ENCODE peak calls at places on chromosomes 11 and 22, in ten cellular contexts. W is CD8-positive, alpha-beta T cell; U is left ventricle myocardium inferior; C is AG04450; G is CD4-positive, alpha-beta memory T cell; I is colonic mucosa; F is heart left ventricle; V is A549; M is tibial artery; R is right atrium auricular region. H is an unnamed sample.
A peak's percentile ranks its signal among the peaks of the same experiment; 100 is the strongest.

GRCh38 chr11:13896990-13897353 is 65.6 kb upstream of the SPON1 start:
- DNase-seq in F (no peak), G (no peak), I (no peak), R (no peak), C (no peak), V (no peak), M (no peak), W (no peak), U (no peak), H (no peak)

GRCh38 chr11:21514298-21514697 is 678.6 kb upstream of the ANO5 start:
- DNase-seq in R (no peak), I (no peak), W (no peak), G (no peak), M (no peak), C (no peak), F (no peak), U (no peak), V (no peak), H (no peak)

GRCh38 chr11:68051191-68052136 is 12.6 kb downstream of the TCIRG1 start:
- DNase-seq in V (peak; percentile 3), W (no peak), G (no peak), C (no peak), R (no peak), F (peak; percentile 61), U (no peak), I (no peak), M (no peak), H (peak; percentile 63)

GRCh38 chr11:68659158-68659921 is 25.0 kb upstream of the GAL start:
- DNase-seq in W (no peak), C (peak; percentile 90), U (peak; percentile 66), I (no peak), R (peak; percentile 76), G (no peak), F (peak; percentile 80), V (peak; percentile 55), M (peak; percentile 77), H (peak; percentile 70)

GRCh38 chr11:9015677-9016076 is 11.9 kb upstream of the NRIP3 start:
- DNase-seq in G (peak; percentile 55), R (peak; percentile 76), V (peak; percentile 86), F (no peak), W (peak; percentile 55), C (peak; percentile 53), M (peak; percentile 46), I (peak; percentile 63), U (peak; percentile 29), H (peak; percentile 61)

GRCh38 chr22:20904008-20904979 is 12.9 kb upstream of the CRKL start:
- DNase-seq in U (no peak), C (peak; percentile 91), I (no peak), R (peak; percentile 62), F (no peak), W (no peak), G (no peak), V (peak; percentile 48), M (peak; percentile 62), H (no peak)

GRCh38 chr11:94028436-94028835 is 7.3 kb downstream of the HEPHL1 start:
- DNase-seq in F (no peak), I (no peak), V (no peak), C (peak; percentile 70), M (no peak), W (no peak), U (no peak), R (no peak), G (no peak), H (no peak)

GRCh38 chr11:119338318-119338890 is 2.3 kb downstream of the C1QTNF5 start:
- DNase-seq in U (peak; percentile 65), V (peak; percentile 82), C (no peak), R (no peak), I (peak; percentile 82), M (peak; percentile 66), W (peak; percentile 71), F (peak; percentile 78), G (peak; percentile 57), H (no peak)

GRCh38 chr11:122714484-122714883 is 59.0 kb downstream of the UBASH3B start:
- DNase-seq in R (no peak), M (peak; percentile 27), U (no peak), C (no peak), W (no peak), V (no peak), G (no peak), I (no peak), F (no peak), H (no peak)

GRCh38 chr11:121810291-121810690 is 305.7 kb downstream of the BLID start:
- DNase-seq in I (no peak), G (no peak), W (no peak), V (no peak), F (no peak), C (peak; percentile 34), R (no peak), M (no peak), U (no peak), H (no peak)

GRCh38 chr11:19244621-19245020 is 3.9 kb upstream of the E2F8 start:
- DNase-seq in C (no peak), M (no peak), I (no peak), W (no peak), R (no peak), U (no peak), F (no peak), G (no peak), V (no peak), H (no peak)

GRCh38 chr11:5712507-5712906 is 22.9 kb downstream of the TRIM22 start:
- DNase-seq in V (peak; percentile 18), W (no peak), G (peak; percentile 5), U (no peak), R (no peak), I (no peak), M (no peak), F (no peak), C (no peak), H (no peak)

GRCh38 chr11:77418981-77419592 is 54.8 kb downstream of the PAK1 start:
- DNase-seq in R (no peak), C (no peak), U (no peak), W (no peak), V (no peak), G (no peak), I (no peak), M (no peak), F (no peak), H (no peak)

GRCh38 chr11:14638561-14638960 is 5.0 kb upstream of the PDE3B start:
- DNase-seq in F (no peak), G (no peak), U (no peak), V (no peak), C (no peak), R (no peak), W (no peak), I (no peak), M (no peak), H (no peak)

GRCh38 chr11:95653099-95653498 is 136.5 kb downstream of the FAM76B start:
- DNase-seq in V (no peak), C (no peak), F (no peak), I (no peak), W (no peak), U (no peak), M (no peak), R (no peak), G (no peak), H (no peak)

GRCh38 chr11:95659088-95659487 is 130.5 kb downstream of the FAM76B start:
- DNase-seq in W (no peak), F (no peak), V (no peak), R (no peak), G (no peak), I (no peak), C (peak; percentile 18), M (no peak), U (no peak), H (no peak)

GRCh38 chr11:95660038-95660437 is 129.5 kb downstream of the FAM76B start:
- DNase-seq in C (no peak), U (no peak), F (no peak), G (no peak), I (no peak), R (no peak), M (no peak), W (no peak), V (no peak), H (no peak)

GRCh38 chr11:95652002-95652472 is 137.5 kb downstream of the FAM76B start:
- DNase-seq in C (no peak), W (no peak), M (no peak), V (no peak), I (no peak), R (no peak), U (no peak), F (no peak), G (no peak), H (no peak)

DNA sequence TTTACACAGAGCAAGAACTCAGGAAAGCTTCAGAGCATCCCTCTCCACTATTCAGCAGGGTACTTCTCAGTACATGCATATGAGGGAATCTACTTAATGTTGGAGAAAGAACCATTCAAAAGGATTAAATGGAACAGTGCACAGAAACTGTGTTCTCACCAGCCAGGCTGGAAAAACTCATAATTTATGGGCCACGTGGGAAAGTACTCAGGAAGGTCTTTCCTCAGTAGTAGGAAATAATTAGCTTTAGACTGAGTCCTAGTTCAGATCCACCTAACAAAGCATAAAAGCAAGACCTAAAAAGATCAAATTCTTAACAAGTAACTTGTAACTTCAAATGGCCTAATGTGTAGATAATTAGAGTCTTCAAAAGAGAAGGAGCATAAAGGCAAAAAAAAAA is 134.0 kb downstream of the FAM76B start:
- DNase-seq in C (no peak), F (no peak), U (no peak), I (no peak), G (no peak), M (no peak), W (no peak), V (no peak), R (no peak), H (no peak)
- H3K9me3 ChIP-seq in C (no peaks in the 10 kb centered on the region), F (no peaks in the 10 kb centered on the region), U (no peaks in the 10 kb centered on the region), I (no peaks in the 10 kb centered on the region), G (no peaks in the 10 kb centered on the region), M (no peaks in the 10 kb centered on the region), W (no peaks in the 10 kb centered on the region), V (no peaks in the 10 kb centered on the region), R (no peaks in the 10 kb centered on the region), H (no peaks in the 10 kb centered on the region)

GRCh38 chr11:2593393-2593950 is 106.3 kb downstream of the KCNQ1OT1 start:
- DNase-seq in F (peak; percentile 40), R (no peak), I (no peak), G (no peak), W (peak; percentile 8), V (no peak), U (no peak), C (no peak), M (no peak), H (peak; percentile 25)
- H3K9me3 ChIP-seq in F (peaks cover 17% of the 10 kb centered on the region), R (peaks cover 13% of the 10 kb centered on the region), I (no peaks in the 10 kb centered on the region), G (no peaks in the 10 kb centered on the region), W (peaks cover 4% of the 10 kb centered on the region), V (peaks cover 15% of the 10 kb centered on the region), U (peaks cover 14% of the 10 kb centered on the region), C (peaks cover under 1% of the 10 kb centered on the region), M (peaks cover 3% of the 10 kb centered on the region), H (no peaks in the 10 kb centered on the region)

DNA sequence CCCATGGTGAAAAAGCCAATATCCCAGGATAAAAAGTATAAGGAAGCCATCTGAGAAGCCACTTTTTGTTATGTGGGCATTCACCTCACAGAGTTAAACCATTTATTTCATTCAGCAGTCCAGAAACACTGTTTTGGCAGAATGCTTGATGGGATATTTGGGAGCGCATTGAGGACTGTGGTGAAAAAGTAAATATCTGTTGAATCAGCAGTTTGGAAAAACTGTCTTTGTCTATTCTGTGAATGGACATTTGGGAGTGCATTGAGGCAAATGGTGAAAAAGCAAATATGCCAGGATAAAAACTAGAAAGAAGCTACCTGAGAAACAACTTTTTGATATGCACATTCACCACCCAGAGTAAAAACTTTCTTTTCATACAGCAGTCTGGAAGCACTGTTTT is 276.2 kb upstream of the TRIM48 start:
- DNase-seq in M (no peak), C (no peak), F (no peak), U (no peak), I (no peak), W (no peak), V (no peak), G (no peak), R (no peak), H (no peak)
- H3K9me3 ChIP-seq in M (peaks cover 38% of the 10 kb centered on the region), C (no peaks in the 10 kb centered on the region), F (peaks cover 88% of the 10 kb centered on the region), U (peaks cover 74% of the 10 kb centered on the region), I (no peaks in the 10 kb centered on the region), W (no peaks in the 10 kb centered on the region), V (peaks cover 2% of the 10 kb centered on the region), G (no peaks in the 10 kb centered on the region), R (peaks cover 90% of the 10 kb centered on the region), H (peaks cover 98% of the 10 kb centered on the region)

GRCh38 chr11:58781345-58781744 is 49.6 kb upstream of the GLYAT start:
- DNase-seq in F (no peak), R (no peak), I (no peak), V (no peak), U (no peak), W (no peak), C (no peak), M (no peak), G (no peak), H (no peak)
- H3K9me3 ChIP-seq in F (no peaks in the 10 kb centered on the region), R (no peaks in the 10 kb centered on the region), I (no peaks in the 10 kb centered on the region), V (no peaks in the 10 kb centered on the region), U (no peaks in the 10 kb centered on the region), W (no peaks in the 10 kb centered on the region), C (no peaks in the 10 kb centered on the region), M (no peaks in the 10 kb centered on the region), G (no peaks in the 10 kb centered on the region), H (no peaks in the 10 kb centered on the region)

H was measured in left lung.